ENCODE peak calls at places on chromosome 15, in nine cellular contexts. One of them, this sample, is unnamed.

GRCh38 chr15:68679161-68679560 is 100.4 kb downstream of the CORO2B start:
- DNase-seq in AG08395: no peak
- DNase-seq in stimulated activated naive CD8-positive, alpha-beta T cell treated with anti-CD3 and anti-CD28 coated beads, Interleukin-15, amount 100 ng/mL, for 72 hours: no peak
- DNase-seq in uterus: no peak
- DNase-seq in posterior vena cava: no peak
- DNase-seq in kidney: no peak
- DNase-seq in stimulated activated CD4-positive, alpha-beta T cell treated with anti-CD3 and anti-CD28 coated beads, TNF-alpha, amount 100 ng/mL, for 4 hours: no peak
- DNase-seq in effector memory CD8-positive, alpha-beta T cell: no peak
- DNase-seq in OCI-M1: no peak
- DNase-seq in this sample: no peak

GRCh38 chr15:31840849-31841476 is 189.4 kb upstream of the CHRNA7 start:
- DNase-seq in stimulated activated naive CD8-positive, alpha-beta T cell treated with anti-CD3 and anti-CD28 coated beads, Interleukin-15, amount 100 ng/mL, for 72 hours: no peak
- DNase-seq in OCI-M1: no peak
- DNase-seq in kidney: no peak
- DNase-seq in posterior vena cava: no peak
- DNase-seq in stimulated activated CD4-positive, alpha-beta T cell treated with anti-CD3 and anti-CD28 coated beads, TNF-alpha, amount 100 ng/mL, for 4 hours: no peak
- DNase-seq in effector memory CD8-positive, alpha-beta T cell: no peak
- DNase-seq in uterus: no peak
- DNase-seq in AG08395: no peak
- DNase-seq in this sample: peak; percentile 7

GRCh38 chr15:32851619-32852416 is 134.0 kb downstream of the GREM1 start:
- DNase-seq in AG08395: peak; percentile 32
- DNase-seq in effector memory CD8-positive, alpha-beta T cell: no peak
- DNase-seq in stimulated activated CD4-positive, alpha-beta T cell treated with anti-CD3 and anti-CD28 coated beads, TNF-alpha, amount 100 ng/mL, for 4 hours: no peak
- DNase-seq in kidney: no peak
- DNase-seq in OCI-M1: no peak
- DNase-seq in stimulated activated naive CD8-positive, alpha-beta T cell treated with anti-CD3 and anti-CD28 coated beads, Interleukin-15, amount 100 ng/mL, for 72 hours: no peak
- DNase-seq in posterior vena cava: no peak
- DNase-seq in uterus: no peak
- DNase-seq in this sample: no peak

GRCh38 chr15:69591905-69592508 is 139.4 kb downstream of the RPLP1 start:
- DNase-seq in posterior vena cava: peak; percentile 6
- DNase-seq in stimulated activated CD4-positive, alpha-beta T cell treated with anti-CD3 and anti-CD28 coated beads, TNF-alpha, amount 100 ng/mL, for 4 hours: no peak
- DNase-seq in kidney: no peak
- DNase-seq in AG08395: no peak
- DNase-seq in stimulated activated naive CD8-positive, alpha-beta T cell treated with anti-CD3 and anti-CD28 coated beads, Interleukin-15, amount 100 ng/mL, for 72 hours: no peak
- DNase-seq in effector memory CD8-positive, alpha-beta T cell: no peak
- DNase-seq in OCI-M1: no peak
- DNase-seq in uterus: no peak
- DNase-seq in this sample: no peak

GRCh38 chr15:68431792-68432401 is at the start of gene ITGA11:
- DNase-seq in stimulated activated CD4-positive, alpha-beta T cell treated with anti-CD3 and anti-CD28 coated beads, TNF-alpha, amount 100 ng/mL, for 4 hours: no peak
- DNase-seq in stimulated activated naive CD8-positive, alpha-beta T cell treated with anti-CD3 and anti-CD28 coated beads, Interleukin-15, amount 100 ng/mL, for 72 hours: no peak
- DNase-seq in OCI-M1: no peak
- DNase-seq in posterior vena cava: peak; percentile 90
- DNase-seq in uterus: peak; percentile 83
- DNase-seq in effector memory CD8-positive, alpha-beta T cell: no peak
- DNase-seq in kidney: peak; percentile 87
- DNase-seq in AG08395: peak; percentile 85
- DNase-seq in this sample: peak; percentile 28

GRCh38 chr15:99565031-99565280 is 828 bp upstream of the MEF2A start:
- DNase-seq in stimulated activated CD4-positive, alpha-beta T cell treated with anti-CD3 and anti-CD28 coated beads, TNF-alpha, amount 100 ng/mL, for 4 hours: no peak
- DNase-seq in uterus: no peak
- DNase-seq in OCI-M1: no peak
- DNase-seq in posterior vena cava: no peak
- DNase-seq in effector memory CD8-positive, alpha-beta T cell: no peak
- DNase-seq in kidney: no peak
- DNase-seq in stimulated activated naive CD8-positive, alpha-beta T cell treated with anti-CD3 and anti-CD28 coated beads, Interleukin-15, amount 100 ng/mL, for 72 hours: no peak
- DNase-seq in AG08395: no peak
- DNase-seq in this sample: no peak

GRCh38 chr15:77569647-77570186 is 63.0 kb downstream of the LINGO1 start:
- DNase-seq in OCI-M1: peak; percentile 12
- DNase-seq in effector memory CD8-positive, alpha-beta T cell: no peak
- DNase-seq in uterus: no peak
- DNase-seq in stimulated activated naive CD8-positive, alpha-beta T cell treated with anti-CD3 and anti-CD28 coated beads, Interleukin-15, amount 100 ng/mL, for 72 hours: no peak
- DNase-seq in stimulated activated CD4-positive, alpha-beta T cell treated with anti-CD3 and anti-CD28 coated beads, TNF-alpha, amount 100 ng/mL, for 4 hours: no peak
- DNase-seq in AG08395: no peak
- DNase-seq in posterior vena cava: no peak
- DNase-seq in kidney: peak; percentile 66
- DNase-seq in this sample: no peak

GRCh38 chr15:29115093-29115991 is 154.3 kb downstream of the NSMCE3 start:
- DNase-seq in posterior vena cava: no peak
- DNase-seq in kidney: no peak
- DNase-seq in stimulated activated naive CD8-positive, alpha-beta T cell treated with anti-CD3 and anti-CD28 coated beads, Interleukin-15, amount 100 ng/mL, for 72 hours: no peak
- DNase-seq in OCI-M1: no peak
- DNase-seq in stimulated activated CD4-positive, alpha-beta T cell treated with anti-CD3 and anti-CD28 coated beads, TNF-alpha, amount 100 ng/mL, for 4 hours: no peak
- DNase-seq in AG08395: peak; percentile 22
- DNase-seq in uterus: no peak
- DNase-seq in effector memory CD8-positive, alpha-beta T cell: no peak
- DNase-seq in this sample: peak; percentile 23

GRCh38 chr15:66901336-66902100 is 163.9 kb upstream of the SMAD3 start:
- DNase-seq in AG08395: peak; percentile 35
- DNase-seq in stimulated activated naive CD8-positive, alpha-beta T cell treated with anti-CD3 and anti-CD28 coated beads, Interleukin-15, amount 100 ng/mL, for 72 hours: no peak
- DNase-seq in stimulated activated CD4-positive, alpha-beta T cell treated with anti-CD3 and anti-CD28 coated beads, TNF-alpha, amount 100 ng/mL, for 4 hours: no peak
- DNase-seq in kidney: no peak
- DNase-seq in effector memory CD8-positive, alpha-beta T cell: no peak
- DNase-seq in OCI-M1: peak; percentile 8
- DNase-seq in posterior vena cava: peak; percentile 10
- DNase-seq in uterus: no peak
- DNase-seq in this sample: no peak

GRCh38 chr15:96494530-96494929 is 164.0 kb downstream of the NR2F2 start:
- DNase-seq in stimulated activated naive CD8-positive, alpha-beta T cell treated with anti-CD3 and anti-CD28 coated beads, Interleukin-15, amount 100 ng/mL, for 72 hours: no peak
- DNase-seq in effector memory CD8-positive, alpha-beta T cell: no peak
- DNase-seq in posterior vena cava: no peak
- DNase-seq in kidney: no peak
- DNase-seq in stimulated activated CD4-positive, alpha-beta T cell treated with anti-CD3 and anti-CD28 coated beads, TNF-alpha, amount 100 ng/mL, for 4 hours: no peak
- DNase-seq in OCI-M1: peak; percentile 23
- DNase-seq in AG08395: no peak
- DNase-seq in uterus: no peak
- DNase-seq in this sample: no peak

GRCh38 chr15:98776607-98777281 is 128.4 kb downstream of the IGF1R start:
- DNase-seq in stimulated activated CD4-positive, alpha-beta T cell treated with anti-CD3 and anti-CD28 coated beads, TNF-alpha, amount 100 ng/mL, for 4 hours: no peak
- DNase-seq in AG08395: peak; percentile 77
- DNase-seq in OCI-M1: peak; percentile 94
- DNase-seq in stimulated activated naive CD8-positive, alpha-beta T cell treated with anti-CD3 and anti-CD28 coated beads, Interleukin-15, amount 100 ng/mL, for 72 hours: peak; percentile 56
- DNase-seq in effector memory CD8-positive, alpha-beta T cell: no peak
- DNase-seq in uterus: peak; percentile 44
- DNase-seq in kidney: peak; percentile 92
- DNase-seq in posterior vena cava: no peak
- DNase-seq in this sample: peak; percentile 88

GRCh38 chr15:55823191-55823670 is 80.3 kb upstream of the PRTG start:
- DNase-seq in stimulated activated naive CD8-positive, alpha-beta T cell treated with anti-CD3 and anti-CD28 coated beads, Interleukin-15, amount 100 ng/mL, for 72 hours: no peak
- DNase-seq in AG08395: peak; percentile 22
- DNase-seq in stimulated activated CD4-positive, alpha-beta T cell treated with anti-CD3 and anti-CD28 coated beads, TNF-alpha, amount 100 ng/mL, for 4 hours: no peak
- DNase-seq in posterior vena cava: no peak
- DNase-seq in effector memory CD8-positive, alpha-beta T cell: no peak
- DNase-seq in uterus: no peak
- DNase-seq in kidney: no peak
- DNase-seq in OCI-M1: no peak
- DNase-seq in this sample: no peak

GRCh38 chr15:85407421-85408269 is 27.2 kb downstream of the AKAP13 start:
- DNase-seq in stimulated activated CD4-positive, alpha-beta T cell treated with anti-CD3 and anti-CD28 coated beads, TNF-alpha, amount 100 ng/mL, for 4 hours: peak; percentile 17
- DNase-seq in effector memory CD8-positive, alpha-beta T cell: no peak
- DNase-seq in kidney: no peak
- DNase-seq in stimulated activated naive CD8-positive, alpha-beta T cell treated with anti-CD3 and anti-CD28 coated beads, Interleukin-15, amount 100 ng/mL, for 72 hours: peak; percentile 52
- DNase-seq in posterior vena cava: no peak
- DNase-seq in uterus: no peak
- DNase-seq in OCI-M1: no peak
- DNase-seq in AG08395: peak; percentile 82
- DNase-seq in this sample: peak; percentile 49

GRCh38 chr15:69760263-69760855 is 307.7 kb downstream of the RPLP1 start:
- DNase-seq in kidney: no peak
- DNase-seq in stimulated activated CD4-positive, alpha-beta T cell treated with anti-CD3 and anti-CD28 coated beads, TNF-alpha, amount 100 ng/mL, for 4 hours: no peak
- DNase-seq in posterior vena cava: no peak
- DNase-seq in OCI-M1: peak; percentile 66
- DNase-seq in uterus: no peak
- DNase-seq in effector memory CD8-positive, alpha-beta T cell: no peak
- DNase-seq in stimulated activated naive CD8-positive, alpha-beta T cell treated with anti-CD3 and anti-CD28 coated beads, Interleukin-15, amount 100 ng/mL, for 72 hours: peak; percentile 54
- DNase-seq in AG08395: no peak
- DNase-seq in this sample: no peak

GRCh38 chr15:74345051-74345450 is 22.4 kb downstream of the CYP11A1 start:
- DNase-seq in OCI-M1: no peak
- DNase-seq in posterior vena cava: peak; percentile 58
- DNase-seq in stimulated activated CD4-positive, alpha-beta T cell treated with anti-CD3 and anti-CD28 coated beads, TNF-alpha, amount 100 ng/mL, for 4 hours: no peak
- DNase-seq in effector memory CD8-positive, alpha-beta T cell: no peak
- DNase-seq in kidney: peak; percentile 24
- DNase-seq in uterus: no peak
- DNase-seq in stimulated activated naive CD8-positive, alpha-beta T cell treated with anti-CD3 and anti-CD28 coated beads, Interleukin-15, amount 100 ng/mL, for 72 hours: no peak
- DNase-seq in AG08395: no peak
- DNase-seq in this sample: no peak

GRCh38 chr15:48939686-48940085 is 24.0 kb downstream of the SHC4 start:
- DNase-seq in effector memory CD8-positive, alpha-beta T cell: no peak
- DNase-seq in kidney: no peak
- DNase-seq in posterior vena cava: no peak
- DNase-seq in uterus: no peak
- DNase-seq in stimulated activated CD4-positive, alpha-beta T cell treated with anti-CD3 and anti-CD28 coated beads, TNF-alpha, amount 100 ng/mL, for 4 hours: no peak
- DNase-seq in stimulated activated naive CD8-positive, alpha-beta T cell treated with anti-CD3 and anti-CD28 coated beads, Interleukin-15, amount 100 ng/mL, for 72 hours: no peak
- DNase-seq in OCI-M1: no peak
- DNase-seq in AG08395: peak; percentile 83
- DNase-seq in this sample: no peak

GRCh38 chr15:98841419-98841970 is 166.1 kb downstream of the PGPEP1L start:
- DNase-seq in uterus: no peak
- DNase-seq in kidney: no peak
- DNase-seq in stimulated activated naive CD8-positive, alpha-beta T cell treated with anti-CD3 and anti-CD28 coated beads, Interleukin-15, amount 100 ng/mL, for 72 hours: no peak
- DNase-seq in stimulated activated CD4-positive, alpha-beta T cell treated with anti-CD3 and anti-CD28 coated beads, TNF-alpha, amount 100 ng/mL, for 4 hours: no peak
- DNase-seq in posterior vena cava: no peak
- DNase-seq in AG08395: no peak
- DNase-seq in effector memory CD8-positive, alpha-beta T cell: no peak
- DNase-seq in OCI-M1: no peak
- DNase-seq in this sample: no peak

GRCh38 chr15:61155741-61156700 is 73.1 kb downstream of the RORA start:
- DNase-seq in uterus: peak; percentile 75
- DNase-seq in posterior vena cava: no peak
- DNase-seq in stimulated activated naive CD8-positive, alpha-beta T cell treated with anti-CD3 and anti-CD28 coated beads, Interleukin-15, amount 100 ng/mL, for 72 hours: no peak
- DNase-seq in effector memory CD8-positive, alpha-beta T cell: no peak
- DNase-seq in AG08395: peak; percentile 41
- DNase-seq in stimulated activated CD4-positive, alpha-beta T cell treated with anti-CD3 and anti-CD28 coated beads, TNF-alpha, amount 100 ng/mL, for 4 hours: no peak
- DNase-seq in kidney: no peak
- DNase-seq in OCI-M1: no peak
- DNase-seq in this sample: no peak

GRCh38 chr15:28104326-28104725 is 5.2 kb upstream of the OCA2 start:
- DNase-seq in kidney: no peak
- DNase-seq in AG08395: no peak
- DNase-seq in stimulated activated CD4-positive, alpha-beta T cell treated with anti-CD3 and anti-CD28 coated beads, TNF-alpha, amount 100 ng/mL, for 4 hours: no peak
- DNase-seq in effector memory CD8-positive, alpha-beta T cell: no peak
- DNase-seq in posterior vena cava: peak; percentile 53
- DNase-seq in uterus: no peak
- DNase-seq in OCI-M1: no peak
- DNase-seq in stimulated activated naive CD8-positive, alpha-beta T cell treated with anti-CD3 and anti-CD28 coated beads, Interleukin-15, amount 100 ng/mL, for 72 hours: no peak
- DNase-seq in this sample: no peak

GRCh38 chr15:44194397-44195150 is 497 bp downstream of the FRMD5 start:
- DNase-seq in stimulated activated naive CD8-positive, alpha-beta T cell treated with anti-CD3 and anti-CD28 coated beads, Interleukin-15, amount 100 ng/mL, for 72 hours: peak; percentile 57
- DNase-seq in AG08395: no peak
- DNase-seq in kidney: peak; percentile 78
- DNase-seq in uterus: peak; percentile 14
- DNase-seq in stimulated activated CD4-positive, alpha-beta T cell treated with anti-CD3 and anti-CD28 coated beads, TNF-alpha, amount 100 ng/mL, for 4 hours: peak; percentile 5
- DNase-seq in effector memory CD8-positive, alpha-beta T cell: peak; percentile 16
- DNase-seq in posterior vena cava: no peak
- DNase-seq in OCI-M1: no peak
- DNase-seq in this sample: no peak

GRCh38 chr15:69579950-69580618 is 127.5 kb downstream of the RPLP1 start:
- DNase-seq in effector memory CD8-positive, alpha-beta T cell: no peak
- DNase-seq in stimulated activated naive CD8-positive, alpha-beta T cell treated with anti-CD3 and anti-CD28 coated beads, Interleukin-15, amount 100 ng/mL, for 72 hours: no peak
- DNase-seq in uterus: no peak
- DNase-seq in posterior vena cava: peak; percentile 18
- DNase-seq in stimulated activated CD4-positive, alpha-beta T cell treated with anti-CD3 and anti-CD28 coated beads, TNF-alpha, amount 100 ng/mL, for 4 hours: no peak
- DNase-seq in OCI-M1: no peak
- DNase-seq in AG08395: no peak
- DNase-seq in kidney: no peak
- DNase-seq in this sample: no peak

GRCh38 chr15:100021653-100022052 is 288.4 kb upstream of the LYSMD4 start:
- DNase-seq in uterus: peak; percentile 36
- DNase-seq in stimulated activated naive CD8-positive, alpha-beta T cell treated with anti-CD3 and anti-CD28 coated beads, Interleukin-15, amount 100 ng/mL, for 72 hours: no peak
- DNase-seq in kidney: no peak
- DNase-seq in OCI-M1: no peak
- DNase-seq in stimulated activated CD4-positive, alpha-beta T cell treated with anti-CD3 and anti-CD28 coated beads, TNF-alpha, amount 100 ng/mL, for 4 hours: no peak
- DNase-seq in effector memory CD8-positive, alpha-beta T cell: no peak
- DNase-seq in posterior vena cava: no peak
- DNase-seq in AG08395: no peak
- DNase-seq in this sample: no peak

GRCh38 chr15:37995461-37996347 is 61.3 kb downstream of the TMCO5A start:
- DNase-seq in posterior vena cava: no peak
- DNase-seq in AG08395: peak; percentile 63
- DNase-seq in stimulated activated CD4-positive, alpha-beta T cell treated with anti-CD3 and anti-CD28 coated beads, TNF-alpha, amount 100 ng/mL, for 4 hours: no peak
- DNase-seq in kidney: no peak
- DNase-seq in uterus: peak; percentile 51
- DNase-seq in OCI-M1: peak; percentile 58
- DNase-seq in stimulated activated naive CD8-positive, alpha-beta T cell treated with anti-CD3 and anti-CD28 coated beads, Interleukin-15, amount 100 ng/mL, for 72 hours: no peak
- DNase-seq in effector memory CD8-positive, alpha-beta T cell: peak; percentile 16
- DNase-seq in this sample: peak; percentile 85

GRCh38 chr15:39684215-39684614 is 98.4 kb downstream of the FSIP1 start:
- DNase-seq in posterior vena cava: no peak
- DNase-seq in OCI-M1: no peak
- DNase-seq in stimulated activated CD4-positive, alpha-beta T cell treated with anti-CD3 and anti-CD28 coated beads, TNF-alpha, amount 100 ng/mL, for 4 hours: no peak
- DNase-seq in AG08395: no peak
- DNase-seq in stimulated activated naive CD8-positive, alpha-beta T cell treated with anti-CD3 and anti-CD28 coated beads, Interleukin-15, amount 100 ng/mL, for 72 hours: no peak
- DNase-seq in effector memory CD8-positive, alpha-beta T cell: no peak
- DNase-seq in uterus: no peak
- DNase-seq in kidney: no peak
- DNase-seq in this sample: no peak

GRCh38 chr15:70539912-70540520 is 223.3 kb downstream of the UACA start:
- DNase-seq in stimulated activated naive CD8-positive, alpha-beta T cell treated with anti-CD3 and anti-CD28 coated beads, Interleukin-15, amount 100 ng/mL, for 72 hours: no peak
- DNase-seq in kidney: no peak
- DNase-seq in AG08395: no peak
- DNase-seq in effector memory CD8-positive, alpha-beta T cell: no peak
- DNase-seq in stimulated activated CD4-positive, alpha-beta T cell treated with anti-CD3 and anti-CD28 coated beads, TNF-alpha, amount 100 ng/mL, for 4 hours: no peak
- DNase-seq in uterus: no peak
- DNase-seq in posterior vena cava: no peak
- DNase-seq in OCI-M1: no peak
- DNase-seq in this sample: no peak

GRCh38 chr15:81253846-81254245 is 57.2 kb downstream of the IL16 start:
- DNase-seq in OCI-M1: peak; percentile 19
- DNase-seq in effector memory CD8-positive, alpha-beta T cell: no peak
- DNase-seq in kidney: no peak
- DNase-seq in posterior vena cava: no peak
- DNase-seq in AG08395: no peak
- DNase-seq in stimulated activated naive CD8-positive, alpha-beta T cell treated with anti-CD3 and anti-CD28 coated beads, Interleukin-15, amount 100 ng/mL, for 72 hours: no peak
- DNase-seq in uterus: no peak
- DNase-seq in stimulated activated CD4-positive, alpha-beta T cell treated with anti-CD3 and anti-CD28 coated beads, TNF-alpha, amount 100 ng/mL, for 4 hours: no peak
- DNase-seq in this sample: no peak

GRCh38 chr15:75884041-75884440 is 19.6 kb upstream of the FBXO22 start:
- DNase-seq in uterus: no peak
- DNase-seq in stimulated activated CD4-positive, alpha-beta T cell treated with anti-CD3 and anti-CD28 coated beads, TNF-alpha, amount 100 ng/mL, for 4 hours: no peak
- DNase-seq in OCI-M1: no peak
- DNase-seq in stimulated activated naive CD8-positive, alpha-beta T cell treated with anti-CD3 and anti-CD28 coated beads, Interleukin-15, amount 100 ng/mL, for 72 hours: no peak
- DNase-seq in AG08395: peak; percentile 9
- DNase-seq in effector memory CD8-positive, alpha-beta T cell: no peak
- DNase-seq in kidney: no peak
- DNase-seq in posterior vena cava: no peak
- DNase-seq in this sample: no peak

This sample was measured in NAMALWA.